ENCODE peak calls at places on chromosomes 4 and X, in five cellular contexts. E, V, L, X and U are unnamed samples.

GRCh38 chr4:109816082-109816442 is 500 bp downstream of the GAR1 start:
- DNase-seq in L (no peak), V (no peak), X (no peak), E (peak), U (peak)

GRCh38 chr4:38753021-38753806 is 29.6 kb downstream of the TLR10 start:
- DNase-seq in L (peak), V (no peak), X (peak), E (no peak), U (no peak)

GRCh38 chrX:150680974-150681373 is 12.2 kb upstream of the MTMR1 start:
- DNase-seq in X (no peak), V (no peak), E (no peak), L (peak), U (no peak)

GRCh38 chrX:140057001-140057411 is 91.7 kb upstream of the CXorf66 start:
- DNase-seq in E (peak), L (peak), X (peak), V (peak), U (peak)

GRCh38 chr4:136680761-136681160 is 851.5 kb downstream of the PCDH18 start:
- DNase-seq in L (no peak), E (no peak), X (no peak), V (no peak), U (no peak)

GRCh38 chrX:39819921-39820849 is 277.6 kb downstream of the BCOR start:
- DNase-seq in V (no peak), E (no peak), X (no peak), L (peak), U (no peak)

GRCh38 chr4:177480796-177481195 is 38.6 kb upstream of the AGA start:
- DNase-seq in X (no peak), L (peak), V (no peak), E (no peak), U (no peak)

GRCh38 chrX:16970977-16971376 is 24.5 kb downstream of the REPS2 start:
- DNase-seq in E (no peak), V (no peak), X (peak), L (peak), U (no peak)